ENCODE peak calls at places on chromosomes 3 and 15, in six cellular contexts. X is dermis microvascular lymphatic vessel endothelial cell; N is stimulated activated CD8-positive, alpha-beta memory T cell treated with anti-CD3 and anti-CD28 coated beads, Interleukin-7, amount 100 ng/mL, for 4 hours; E is HEK293T; D is upper lobe of right lung; G is NCI-H460. M is an unnamed sample.

GRCh38 chr3:82475306-82475705 is 713.9 kb upstream of the GBE1 start:
- DNase-seq in X (no peak), G (no peak), E (no peak), D (no peak), N (no peak), M (no peak)

GRCh38 chr3:24220859-24221657 is 273.6 kb downstream of the THRB start:
- DNase-seq in N (no peak), D (no peak), G (peak; percentile 12), X (peak; percentile 52), E (no peak), M (no peak)

GRCh38 chr3:197599089-197599765 is 43.5 kb upstream of the BDH1 start:
- DNase-seq in X (peak; percentile 79), E (peak; percentile 80), D (peak; percentile 73), N (peak; percentile 54), G (peak; percentile 58), M (peak; percentile 85)

GRCh38 chr3:56788506-56788905 is 13.2 kb downstream of the ARHGEF3 start:
- DNase-seq in X (no peak), E (no peak), G (no peak), D (no peak), N (no peak), M (no peak)

GRCh38 chr3:13042932-13043275 is 30.3 kb downstream of the IQSEC1 start:
- DNase-seq in N (no peak), E (peak; percentile 20), D (no peak), G (no peak), X (no peak), M (no peak)

GRCh38 chr15:101029971-101030661 is 111.0 kb downstream of the LRRK1 start:
- DNase-seq in G (no peak), E (no peak), N (no peak), X (no peak), D (no peak), M (peak; percentile 68)

GRCh38 chr3:67526246-67526645 is 128.2 kb downstream of the SUCLG2 start:
- DNase-seq in G (no peak), D (no peak), N (no peak), E (no peak), X (no peak), M (no peak)

GRCh38 chr15:69469467-69470191 is 17.0 kb downstream of the RPLP1 start:
- DNase-seq in E (no peak), N (no peak), D (no peak), G (no peak), X (no peak), M (no peak)

GRCh38 chr3:113746955-113747718 is at the start of gene ATP6V1A:
- DNase-seq in G (no peak), D (peak; percentile 88), E (peak; percentile 71), X (no peak), N (peak; percentile 68), M (peak; percentile 87)

GRCh38 chr3:178291555-178291954 is 244.7 kb upstream of the KCNMB2 start:
- DNase-seq in D (no peak), E (no peak), N (no peak), X (no peak), G (no peak), M (no peak)

GRCh38 chr3:145939431-145939830 is 221.6 kb downstream of the PLOD2 start:
- DNase-seq in G (no peak), N (no peak), X (no peak), E (no peak), D (no peak), M (no peak)

GRCh38 chr15:64981812-64982431 is 7.8 kb downstream of the SPG21 start:
- DNase-seq in D (no peak), X (no peak), E (no peak), G (no peak), N (no peak), M (no peak)

GRCh38 chr15:57334257-57334656 is 42.0 kb upstream of the CGNL1 start:
- DNase-seq in N (no peak), E (no peak), G (no peak), D (no peak), X (peak; percentile 82), M (no peak)

GRCh38 chr3:105448338-105448982 is 81.8 kb downstream of the ALCAM start:
- DNase-seq in D (no peak), G (no peak), E (no peak), N (no peak), X (no peak), M (no peak)

GRCh38 chr3:168341192-168341816 is 245.6 kb upstream of the GOLIM4 start:
- DNase-seq in E (no peak), X (no peak), N (no peak), D (no peak), G (no peak), M (no peak)

GRCh38 chr15:63440756-63441155 is 59.1 kb upstream of the CA12 start:
- DNase-seq in N (no peak), X (no peak), E (no peak), D (no peak), G (no peak), M (no peak)

GRCh38 chr15:98980899-98981228 is 26.7 kb downstream of the PGPEP1L start:
- DNase-seq in E (no peak), X (no peak), D (no peak), G (no peak), N (no peak), M (no peak)

GRCh38 chr3:2547049-2547448 is 448.4 kb downstream of the CNTN4 start:
- DNase-seq in D (no peak), E (no peak), X (no peak), G (no peak), N (no peak), M (no peak)

GRCh38 chr15:64895285-64896065 is 16.2 kb upstream of the ANKDD1A start:
- DNase-seq in D (no peak), X (peak; percentile 42), N (peak; percentile 16), E (no peak), G (no peak), M (peak; percentile 78)

GRCh38 chr15:32825219-32825618 is 107.4 kb downstream of the GREM1 start:
- DNase-seq in N (no peak), G (no peak), D (no peak), X (peak; percentile 16), E (no peak), M (no peak)

GRCh38 chr3:138078096-138078495 is 37.3 kb downstream of the DZIP1L start:
- DNase-seq in X (no peak), G (no peak), E (no peak), N (no peak), D (no peak), M (no peak)

GRCh38 chr3:81863714-81864113 is 102.3 kb upstream of the GBE1 start:
- DNase-seq in G (no peak), D (no peak), E (no peak), N (no peak), X (peak; percentile 52), M (no peak)

GRCh38 chr3:150765949-150766720 is 3.2 kb upstream of the SIAH2 start:
- DNase-seq in G (no peak), E (no peak), X (no peak), D (no peak), N (no peak), M (no peak)

GRCh38 chr3:188084751-188085595 is 69.0 kb upstream of the LPP start:
- DNase-seq in E (no peak), X (no peak), N (no peak), D (no peak), G (no peak), M (no peak)

GRCh38 chr3:66744521-66744920 is 243.7 kb upstream of the LRIG1 start:
- DNase-seq in D (no peak), E (no peak), N (no peak), G (no peak), X (no peak), M (no peak)

GRCh38 chr15:63892794-63893441 is 59.2 kb upstream of the HERC1 start:
- DNase-seq in E (no peak), G (no peak), X (no peak), N (peak; percentile 71), D (peak; percentile 66), M (peak; percentile 79)

GRCh38 chr3:45491344-45491743 is 103.0 kb downstream of the LARS2 start:
- DNase-seq in D (no peak), E (no peak), G (no peak), X (no peak), N (no peak), M (no peak)

M was measured in posterior vena cava.